ENCODE peak calls at places on chromosome 1, in eight cellular contexts. One of them, this sample, is unnamed.

GRCh38 chr1:221494670-221495069 is 247.2 kb downstream of the DUSP10 start:
- DNase-seq in AG09319: no peak
- DNase-seq in hepatocyte: no peak
- DNase-seq in dorsolateral prefrontal cortex: no peak
- DNase-seq in lung: no peak
- DNase-seq in progenitor cell of endocrine pancreas: no peak
- DNase-seq in cardiac muscle cell: no peak
- DNase-seq in foreskin keratinocyte: peak
- DNase-seq in this sample: no peak

GRCh38 chr1:84582802-84583587 is 8.8 kb upstream of the CTBS start:
- DNase-seq in AG09319: no peak
- DNase-seq in hepatocyte: peak
- DNase-seq in progenitor cell of endocrine pancreas: no peak
- DNase-seq in foreskin keratinocyte: no peak
- DNase-seq in lung: no peak
- DNase-seq in cardiac muscle cell: peak
- DNase-seq in dorsolateral prefrontal cortex: no peak
- DNase-seq in this sample: no peak

GRCh38 chr1:229508823-229509337 is 739 bp upstream of the NUP133 start:
- DNase-seq in progenitor cell of endocrine pancreas: no peak
- DNase-seq in hepatocyte: peak
- DNase-seq in cardiac muscle cell: no peak
- DNase-seq in AG09319: no peak
- DNase-seq in foreskin keratinocyte: peak
- DNase-seq in dorsolateral prefrontal cortex: no peak
- DNase-seq in lung: no peak
- DNase-seq in this sample: no peak

GRCh38 chr1:37096523-37096922 is 62.2 kb upstream of the GRIK3 start:
- DNase-seq in hepatocyte: no peak
- DNase-seq in progenitor cell of endocrine pancreas: no peak
- DNase-seq in lung: no peak
- DNase-seq in cardiac muscle cell: no peak
- DNase-seq in dorsolateral prefrontal cortex: no peak
- DNase-seq in foreskin keratinocyte: no peak
- DNase-seq in AG09319: no peak
- DNase-seq in this sample: peak

GRCh38 chr1:6052543-6053205 is 7.0 kb downstream of the KCNAB2 start:
- DNase-seq in dorsolateral prefrontal cortex: no peak
- DNase-seq in hepatocyte: peak
- DNase-seq in AG09319: peak
- DNase-seq in foreskin keratinocyte: peak
- DNase-seq in progenitor cell of endocrine pancreas: peak
- DNase-seq in lung: peak
- DNase-seq in cardiac muscle cell: peak
- DNase-seq in this sample: peak

GRCh38 chr1:39919545-39919944 is 17.8 kb upstream of the MYCL start:
- DNase-seq in AG09319: peak
- DNase-seq in dorsolateral prefrontal cortex: peak
- DNase-seq in foreskin keratinocyte: peak
- DNase-seq in cardiac muscle cell: peak
- DNase-seq in progenitor cell of endocrine pancreas: peak
- DNase-seq in hepatocyte: peak
- DNase-seq in lung: peak
- DNase-seq in this sample: no peak

GRCh38 chr1:119647228-119647733 is 785 bp downstream of the ZNF697 start:
- DNase-seq in foreskin keratinocyte: no peak
- DNase-seq in lung: no peak
- DNase-seq in cardiac muscle cell: peak
- DNase-seq in hepatocyte: no peak
- DNase-seq in progenitor cell of endocrine pancreas: peak
- DNase-seq in dorsolateral prefrontal cortex: peak
- DNase-seq in AG09319: no peak
- DNase-seq in this sample: no peak

GRCh38 chr1:233294991-233295774 is at the start of gene PCNX2:
- DNase-seq in dorsolateral prefrontal cortex: peak
- DNase-seq in hepatocyte: peak
- DNase-seq in foreskin keratinocyte: peak
- DNase-seq in lung: peak
- DNase-seq in progenitor cell of endocrine pancreas: peak
- DNase-seq in cardiac muscle cell: peak
- DNase-seq in AG09319: no peak
- DNase-seq in this sample: peak

GRCh38 chr1:95017775-95018174 is 55.0 kb downstream of the ALG14 start:
- DNase-seq in cardiac muscle cell: no peak
- DNase-seq in foreskin keratinocyte: no peak
- DNase-seq in AG09319: no peak
- DNase-seq in progenitor cell of endocrine pancreas: no peak
- DNase-seq in hepatocyte: no peak
- DNase-seq in dorsolateral prefrontal cortex: no peak
- DNase-seq in lung: no peak
- DNase-seq in this sample: no peak

GRCh38 chr1:191851799-191852595 is 306.3 kb upstream of the RGS18 start:
- DNase-seq in AG09319: no peak
- DNase-seq in lung: no peak
- DNase-seq in cardiac muscle cell: peak
- DNase-seq in dorsolateral prefrontal cortex: peak
- DNase-seq in hepatocyte: no peak
- DNase-seq in foreskin keratinocyte: no peak
- DNase-seq in progenitor cell of endocrine pancreas: no peak
- DNase-seq in this sample: no peak

GRCh38 chr1:202143768-202144509 is 598 bp downstream of the ARL8A start:
- DNase-seq in lung: peak
- DNase-seq in AG09319: no peak
- DNase-seq in cardiac muscle cell: peak
- DNase-seq in hepatocyte: peak
- DNase-seq in progenitor cell of endocrine pancreas: peak
- DNase-seq in foreskin keratinocyte: no peak
- DNase-seq in dorsolateral prefrontal cortex: no peak
- DNase-seq in this sample: peak

GRCh38 chr1:4086085-4086850 is 186.2 kb upstream of the C1orf174 start:
- DNase-seq in cardiac muscle cell: no peak
- DNase-seq in hepatocyte: no peak
- DNase-seq in dorsolateral prefrontal cortex: no peak
- DNase-seq in progenitor cell of endocrine pancreas: no peak
- DNase-seq in foreskin keratinocyte: no peak
- DNase-seq in AG09319: no peak
- DNase-seq in lung: no peak
- DNase-seq in this sample: no peak

GRCh38 chr1:214264196-214264595 is 16.8 kb upstream of the SMYD2 start:
- DNase-seq in progenitor cell of endocrine pancreas: no peak
- DNase-seq in AG09319: no peak
- DNase-seq in hepatocyte: no peak
- DNase-seq in dorsolateral prefrontal cortex: no peak
- DNase-seq in foreskin keratinocyte: no peak
- DNase-seq in cardiac muscle cell: no peak
- DNase-seq in lung: no peak
- DNase-seq in this sample: no peak

GRCh38 chr1:16090076-16090826 is 16.8 kb upstream of the FAM131C start:
- DNase-seq in AG09319: no peak
- DNase-seq in dorsolateral prefrontal cortex: no peak
- DNase-seq in progenitor cell of endocrine pancreas: no peak
- DNase-seq in foreskin keratinocyte: no peak
- DNase-seq in cardiac muscle cell: no peak
- DNase-seq in hepatocyte: no peak
- DNase-seq in lung: no peak
- DNase-seq in this sample: no peak

GRCh38 chr1:87673748-87674147 is 345.1 kb downstream of the LMO4 start:
- DNase-seq in dorsolateral prefrontal cortex: no peak
- DNase-seq in cardiac muscle cell: no peak
- DNase-seq in hepatocyte: no peak
- DNase-seq in AG09319: no peak
- DNase-seq in progenitor cell of endocrine pancreas: no peak
- DNase-seq in foreskin keratinocyte: no peak
- DNase-seq in lung: no peak
- DNase-seq in this sample: no peak

GRCh38 chr1:199460933-199461332 is 566.6 kb upstream of the NR5A2 start:
- DNase-seq in cardiac muscle cell: no peak
- DNase-seq in progenitor cell of endocrine pancreas: no peak
- DNase-seq in lung: no peak
- DNase-seq in foreskin keratinocyte: peak
- DNase-seq in hepatocyte: no peak
- DNase-seq in dorsolateral prefrontal cortex: no peak
- DNase-seq in AG09319: no peak
- DNase-seq in this sample: no peak

DNA sequence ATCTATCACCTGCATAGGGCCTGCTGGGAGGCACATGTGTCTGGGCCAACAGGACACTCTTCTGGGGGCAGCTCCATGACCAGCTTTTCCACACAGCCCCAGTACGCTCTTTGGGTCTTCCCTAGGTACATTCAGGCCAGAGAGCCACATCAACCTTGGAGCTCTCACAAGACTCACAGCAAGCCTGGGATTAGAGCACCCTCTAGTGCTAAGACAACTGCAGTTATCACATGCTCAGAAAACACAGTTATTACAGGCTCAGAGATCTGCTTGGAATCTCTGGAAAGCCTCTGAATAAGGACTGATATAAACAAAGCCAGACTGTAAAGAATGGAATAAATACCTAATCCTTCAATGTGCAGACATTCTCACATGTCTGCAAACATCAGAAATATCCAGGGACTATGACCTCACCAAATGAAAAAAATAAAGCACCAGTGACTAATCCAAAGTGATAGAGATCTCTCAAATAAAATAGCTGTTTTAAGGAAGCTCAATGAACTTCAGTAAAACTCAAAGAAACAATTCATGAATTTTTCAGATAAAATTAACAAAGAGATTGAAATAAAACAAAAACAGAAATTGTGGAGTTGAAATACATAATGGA is 563.9 kb upstream of the NR5A2 start:
- DNase-seq in hepatocyte: peak
- DNase-seq in dorsolateral prefrontal cortex: no peak
- DNase-seq in cardiac muscle cell: peak
- DNase-seq in foreskin keratinocyte: peak
- DNase-seq in lung: no peak
- DNase-seq in AG09319: peak
- DNase-seq in progenitor cell of endocrine pancreas: no peak
- DNase-seq in this sample: no peak
- TF ChIP-seq CTCF in hepatocyte: peak
- TF ChIP-seq CTCF in dorsolateral prefrontal cortex: no peak
- TF ChIP-seq CTCF in cardiac muscle cell: peak
- TF ChIP-seq CTCF in foreskin keratinocyte: peak
- TF ChIP-seq CTCF in lung: peak
- TF ChIP-seq CTCF in AG09319: peak
- TF ChIP-seq CTCF in progenitor cell of endocrine pancreas: peak
- TF ChIP-seq CTCF in this sample: peak

DNA sequence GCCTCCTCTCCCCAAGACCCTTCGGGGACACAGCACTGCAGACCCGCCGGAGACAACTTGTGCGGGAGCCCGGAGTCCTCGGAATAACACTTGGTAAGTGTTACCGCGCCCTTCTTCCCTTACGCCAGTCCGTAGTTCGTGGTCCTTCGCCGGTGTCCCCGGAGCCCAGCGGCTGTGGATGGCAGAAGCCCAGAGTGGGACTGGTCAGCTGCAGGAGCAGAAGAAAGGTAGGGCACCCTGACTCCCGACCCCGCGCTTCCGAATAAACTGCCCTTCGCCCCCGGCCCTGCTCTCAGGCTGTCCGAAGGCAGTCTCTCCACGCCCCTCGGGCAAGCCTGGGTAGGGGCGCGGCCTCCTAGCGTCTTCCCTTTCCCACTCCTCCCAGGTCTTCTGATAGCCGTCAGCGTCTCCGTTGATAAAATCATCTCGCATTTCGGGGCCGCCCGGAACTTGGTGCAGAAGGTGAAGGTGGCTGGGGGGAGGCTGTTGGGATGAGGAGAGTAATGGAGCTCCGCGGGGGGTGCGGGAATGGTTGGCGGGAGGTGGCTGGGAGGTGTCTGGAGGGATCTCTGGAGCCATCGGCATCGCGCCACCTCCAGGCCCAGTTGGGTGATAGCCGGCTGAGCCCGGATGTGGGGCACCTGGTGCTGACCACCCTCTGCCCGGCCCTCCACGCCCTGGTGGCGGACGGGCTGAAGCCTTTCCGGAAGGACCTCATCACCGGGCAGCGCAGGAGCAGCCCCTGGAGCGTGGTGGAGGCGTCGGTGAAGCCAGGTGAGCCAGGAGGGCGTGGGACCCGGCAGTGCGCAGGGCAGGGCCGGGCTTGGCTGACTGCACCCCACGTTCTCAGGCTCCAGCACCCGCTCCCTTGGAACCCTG is 4.3 kb downstream of the RUSC1 start:
- DNase-seq in hepatocyte: peak
- DNase-seq in foreskin keratinocyte: peak
- DNase-seq in cardiac muscle cell: peak
- DNase-seq in dorsolateral prefrontal cortex: peak
- DNase-seq in lung: peak
- DNase-seq in AG09319: no peak
- DNase-seq in progenitor cell of endocrine pancreas: peak
- DNase-seq in this sample: peak
- TF ChIP-seq CTCF in hepatocyte: peak
- TF ChIP-seq CTCF in foreskin keratinocyte: peak
- TF ChIP-seq CTCF in cardiac muscle cell: peak
- TF ChIP-seq CTCF in dorsolateral prefrontal cortex: no peak
- TF ChIP-seq CTCF in lung: no peak
- TF ChIP-seq CTCF in AG09319: peak
- TF ChIP-seq CTCF in progenitor cell of endocrine pancreas: peak
- TF ChIP-seq CTCF in this sample: peak

DNA sequence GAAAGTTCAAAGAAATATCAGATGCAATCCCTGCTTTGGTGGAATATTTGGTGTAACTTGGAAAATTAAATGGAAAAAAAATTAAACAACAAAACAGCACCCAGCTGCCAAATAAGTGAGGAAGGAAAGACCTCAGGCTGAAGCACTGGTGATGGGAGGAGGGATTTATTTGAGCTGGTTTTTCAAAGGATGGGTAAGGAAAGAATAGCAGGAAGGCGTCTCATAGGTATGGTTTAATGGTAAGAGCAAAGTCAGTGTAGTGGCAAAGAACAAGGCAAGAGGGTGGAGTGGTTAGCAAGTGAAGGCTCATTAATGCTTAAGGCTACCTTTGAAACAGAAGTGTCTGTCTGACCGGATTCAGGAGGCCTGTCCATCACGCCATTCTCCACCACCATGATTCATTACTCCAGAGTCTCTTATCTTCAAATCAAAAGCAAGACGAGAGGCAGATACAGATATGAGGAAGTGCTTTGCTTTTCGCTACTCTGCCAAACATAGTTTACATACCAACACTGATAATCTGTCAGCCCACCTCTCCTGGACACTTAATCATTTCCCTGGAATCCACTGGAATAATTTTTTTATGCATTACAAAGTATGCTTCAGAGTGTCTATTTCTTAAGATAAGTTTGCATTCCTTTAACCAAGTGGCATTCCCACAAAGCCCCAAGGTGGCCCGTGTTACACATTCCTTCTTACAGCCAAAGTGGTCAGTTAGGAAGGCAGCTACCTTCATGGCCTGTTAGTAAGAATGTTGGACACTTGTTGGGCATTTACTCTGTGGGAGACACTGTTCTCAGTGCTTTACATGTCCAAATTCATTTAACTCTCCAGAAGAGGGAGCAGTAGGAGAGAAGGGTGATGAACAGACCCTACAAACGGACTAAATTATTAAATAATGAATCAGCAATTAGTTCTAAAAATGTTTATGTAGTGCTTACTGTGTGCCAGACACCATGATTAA is 146.6 kb downstream of the ROR1 start:
- DNase-seq in dorsolateral prefrontal cortex: no peak
- DNase-seq in progenitor cell of endocrine pancreas: no peak
- DNase-seq in foreskin keratinocyte: peak
- DNase-seq in AG09319: peak
- DNase-seq in hepatocyte: peak
- DNase-seq in lung: peak
- DNase-seq in cardiac muscle cell: peak
- DNase-seq in this sample: no peak
- TF ChIP-seq CTCF in dorsolateral prefrontal cortex: no peak
- TF ChIP-seq CTCF in progenitor cell of endocrine pancreas: peak
- TF ChIP-seq CTCF in foreskin keratinocyte: peak
- TF ChIP-seq CTCF in AG09319: peak
- TF ChIP-seq CTCF in hepatocyte: peak
- TF ChIP-seq CTCF in lung: no peak
- TF ChIP-seq CTCF in cardiac muscle cell: peak
- TF ChIP-seq CTCF in this sample: peak

GRCh38 chr1:44170281-44170823 is 28.9 kb upstream of the KLF18 start:
- DNase-seq in foreskin keratinocyte: peak
- DNase-seq in cardiac muscle cell: no peak
- DNase-seq in dorsolateral prefrontal cortex: no peak
- DNase-seq in progenitor cell of endocrine pancreas: no peak
- DNase-seq in lung: no peak
- DNase-seq in hepatocyte: no peak
- DNase-seq in AG09319: no peak
- DNase-seq in this sample: no peak
- TF ChIP-seq CTCF in foreskin keratinocyte: peak
- TF ChIP-seq CTCF in cardiac muscle cell: peak
- TF ChIP-seq CTCF in dorsolateral prefrontal cortex: no peak
- TF ChIP-seq CTCF in progenitor cell of endocrine pancreas: no peak
- TF ChIP-seq CTCF in lung: no peak
- TF ChIP-seq CTCF in hepatocyte: no peak
- TF ChIP-seq CTCF in AG09319: no peak
- TF ChIP-seq CTCF in this sample: no peak